ENCODE peak calls at places on chromosomes 7 and 10, in four cellular contexts. One of them, this sample, is unnamed.

GRCh38 chr7:74254858-74255379 is 720 bp upstream of the RFC2 start:
- DNase-seq in IMR-90: no peak
- DNase-seq in A549: no peak
- DNase-seq in K562: no peak
- DNase-seq in this sample: no peak

GRCh38 chr7:48188776-48189520 is 17.7 kb downstream of the ABCA13 start:
- DNase-seq in IMR-90: no peak
- DNase-seq in A549: no peak
- DNase-seq in K562: no peak
- DNase-seq in this sample: no peak

GRCh38 chr7:42770106-42770505 is 141.8 kb downstream of the C7orf25 start:
- DNase-seq in IMR-90: no peak
- DNase-seq in A549: no peak
- DNase-seq in K562: no peak
- DNase-seq in this sample: no peak

GRCh38 chr10:91569522-91569921 is 63.3 kb downstream of the PPP1R3C start:
- DNase-seq in IMR-90: no peak
- DNase-seq in A549: no peak
- DNase-seq in K562: no peak
- DNase-seq in this sample: no peak

GRCh38 chr10:91137822-91138221 is 82.6 kb upstream of the PCGF5 start:
- DNase-seq in IMR-90: no peak
- DNase-seq in A549: no peak
- DNase-seq in K562: no peak
- DNase-seq in this sample: no peak

GRCh38 chr10:29691564-29692064 is 56.8 kb upstream of the SVIL start:
- DNase-seq in IMR-90: peak
- DNase-seq in A549: no peak
- DNase-seq in K562: no peak
- DNase-seq in this sample: no peak

GRCh38 chr10:132165416-132165980 is 21.2 kb upstream of the DPYSL4 start:
- DNase-seq in IMR-90: no peak
- DNase-seq in A549: no peak
- DNase-seq in K562: no peak
- DNase-seq in this sample: no peak

GRCh38 chr10:131746785-131747184 is 154.0 kb upstream of the PPP2R2D start:
- DNase-seq in IMR-90: no peak
- DNase-seq in A549: no peak
- DNase-seq in K562: no peak
- DNase-seq in this sample: no peak

GRCh38 chr10:46550795-46551700 is 5.4 kb downstream of the GPRIN2 start:
- DNase-seq in IMR-90: no peak
- DNase-seq in A549: no peak
- DNase-seq in K562: peak
- DNase-seq in this sample: no peak

GRCh38 chr10:104090597-104090996 is 4.9 kb upstream of the COL17A1 start:
- DNase-seq in IMR-90: peak
- DNase-seq in A549: no peak
- DNase-seq in K562: no peak
- DNase-seq in this sample: no peak

GRCh38 chr10:12198156-12198555 is 2.2 kb downstream of the CDC123 start:
- DNase-seq in IMR-90: no peak
- DNase-seq in A549: no peak
- DNase-seq in K562: no peak
- DNase-seq in this sample: no peak

GRCh38 chr10:106682175-106682574 is 482.3 kb downstream of the SORCS1 start:
- DNase-seq in IMR-90: peak
- DNase-seq in A549: no peak
- DNase-seq in K562: no peak
- DNase-seq in this sample: no peak

GRCh38 chr10:122461367-122461728 is at the start of gene HTRA1:
- DNase-seq in IMR-90: peak
- DNase-seq in A549: peak
- DNase-seq in K562: no peak
- DNase-seq in this sample: no peak

GRCh38 chr10:98041352-98042043 is 11.1 kb upstream of the CRTAC1 start:
- DNase-seq in IMR-90: peak
- DNase-seq in A549: peak
- DNase-seq in K562: peak
- DNase-seq in this sample: peak

GRCh38 chr7:131109011-131109756 is 218.5 kb upstream of the MKLN1 start:
- DNase-seq in IMR-90: peak
- DNase-seq in A549: no peak
- DNase-seq in K562: peak
- DNase-seq in this sample: no peak

GRCh38 chr10:122852261-122852660 is 6.6 kb upstream of the CUZD1 start:
- DNase-seq in IMR-90: no peak
- DNase-seq in A549: no peak
- DNase-seq in K562: no peak
- DNase-seq in this sample: no peak

GRCh38 chr10:4264466-4264865 is 479.5 kb upstream of the KLF6 start:
- DNase-seq in IMR-90: no peak
- DNase-seq in A549: no peak
- DNase-seq in K562: no peak
- DNase-seq in this sample: no peak

GRCh38 chr7:143512488-143513340 is 35.0 kb downstream of the TAS2R41 start:
- DNase-seq in IMR-90: no peak
- DNase-seq in A549: no peak
- DNase-seq in K562: no peak
- DNase-seq in this sample: no peak

GRCh38 chr10:62992145-62992721 is 140.9 kb upstream of the NRBF2 start:
- DNase-seq in IMR-90: peak
- DNase-seq in A549: no peak
- DNase-seq in K562: no peak
- DNase-seq in this sample: no peak

GRCh38 chr10:127157506-127158205 is 38.7 kb downstream of the INSYN2A start:
- DNase-seq in IMR-90: peak
- DNase-seq in A549: no peak
- DNase-seq in K562: no peak
- DNase-seq in this sample: no peak

GRCh38 chr7:5827755-5828154 is 46.3 kb upstream of the RNF216 start:
- DNase-seq in IMR-90: no peak
- DNase-seq in A549: no peak
- DNase-seq in K562: peak
- DNase-seq in this sample: peak

GRCh38 chr10:59279476-59279875 is 82.9 kb downstream of the FAM13C start:
- DNase-seq in IMR-90: no peak
- DNase-seq in A549: no peak
- DNase-seq in K562: no peak
- DNase-seq in this sample: no peak

GRCh38 chr10:62459072-62459471 is 84.9 kb downstream of the ZNF365 start:
- DNase-seq in IMR-90: peak
- DNase-seq in A549: no peak
- DNase-seq in K562: no peak
- DNase-seq in this sample: no peak

GRCh38 chr7:36389371-36390198 is at the start of gene ANLN:
- DNase-seq in IMR-90: peak
- DNase-seq in A549: peak
- DNase-seq in K562: peak
- DNase-seq in this sample: peak

GRCh38 chr7:155961241-155962190 is 149.3 kb upstream of the SHH start:
- DNase-seq in IMR-90: no peak
- DNase-seq in A549: no peak
- DNase-seq in K562: no peak
- DNase-seq in this sample: peak

GRCh38 chr10:96974348-96974747 is 142.2 kb downstream of the LCOR start:
- DNase-seq in IMR-90: peak
- DNase-seq in A549: no peak
- DNase-seq in K562: no peak
- DNase-seq in this sample: no peak

GRCh38 chr7:2068693-2069471 is 163.9 kb downstream of the MAD1L1 start:
- DNase-seq in IMR-90: no peak
- DNase-seq in A549: no peak
- DNase-seq in K562: no peak
- DNase-seq in this sample: no peak

GRCh38 chr10:66457629-66458028 is 468.2 kb upstream of the LRRTM3 start:
- DNase-seq in IMR-90: no peak
- DNase-seq in A549: no peak
- DNase-seq in K562: no peak
- DNase-seq in this sample: no peak

GRCh38 chr7:70972693-70973092 is 159.3 kb upstream of the GALNT17 start:
- DNase-seq in IMR-90: no peak
- DNase-seq in A549: no peak
- DNase-seq in K562: no peak
- DNase-seq in this sample: no peak

GRCh38 chr10:119498889-119499864 is 43.3 kb downstream of the RGS10 start:
- DNase-seq in IMR-90: peak
- DNase-seq in A549: no peak
- DNase-seq in K562: no peak
- DNase-seq in this sample: peak

GRCh38 chr10:1270490-1270889 is 214.3 kb downstream of the WDR37 start:
- DNase-seq in IMR-90: no peak
- DNase-seq in A549: no peak
- DNase-seq in K562: no peak
- DNase-seq in this sample: no peak

DNA sequence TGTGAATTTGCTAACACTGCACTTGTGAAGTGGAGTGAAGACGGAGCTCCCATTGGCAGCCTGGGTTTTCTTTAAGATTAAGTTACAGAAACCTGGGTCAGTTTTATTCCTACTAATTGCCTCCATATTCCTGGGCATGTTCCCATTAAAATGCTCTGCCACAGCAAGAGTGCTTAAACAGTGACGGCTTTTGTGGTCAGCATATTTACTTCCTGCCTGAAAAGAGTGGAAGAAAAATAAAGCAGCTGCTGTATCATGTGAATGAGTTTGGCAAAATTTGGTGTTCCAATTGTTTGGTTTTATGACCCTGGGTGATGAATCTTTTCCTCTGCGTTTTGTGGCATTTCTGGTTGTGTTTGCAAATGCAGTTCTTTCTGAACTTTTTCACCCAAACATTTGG is 96.9 kb upstream of the PLXDC2 start:
- DNase-seq in IMR-90: peak
- DNase-seq in A549: no peak
- DNase-seq in K562: no peak
- DNase-seq in this sample: no peak
- TF ChIP-seq MAZ in IMR-90: no peak
- TF ChIP-seq MAZ in A549: no peak
- TF ChIP-seq MAZ in K562: no peak
- TF ChIP-seq MAZ in this sample: no peak

GRCh38 chr7:111096997-111097396 is 6.1 kb downstream of the LRRN3 start:
- DNase-seq in IMR-90: no peak
- DNase-seq in A549: no peak
- DNase-seq in K562: no peak
- DNase-seq in this sample: no peak
- TF ChIP-seq MAZ in IMR-90: no peak
- TF ChIP-seq MAZ in A549: no peak
- TF ChIP-seq MAZ in K562: no peak
- TF ChIP-seq MAZ in this sample: no peak

DNA sequence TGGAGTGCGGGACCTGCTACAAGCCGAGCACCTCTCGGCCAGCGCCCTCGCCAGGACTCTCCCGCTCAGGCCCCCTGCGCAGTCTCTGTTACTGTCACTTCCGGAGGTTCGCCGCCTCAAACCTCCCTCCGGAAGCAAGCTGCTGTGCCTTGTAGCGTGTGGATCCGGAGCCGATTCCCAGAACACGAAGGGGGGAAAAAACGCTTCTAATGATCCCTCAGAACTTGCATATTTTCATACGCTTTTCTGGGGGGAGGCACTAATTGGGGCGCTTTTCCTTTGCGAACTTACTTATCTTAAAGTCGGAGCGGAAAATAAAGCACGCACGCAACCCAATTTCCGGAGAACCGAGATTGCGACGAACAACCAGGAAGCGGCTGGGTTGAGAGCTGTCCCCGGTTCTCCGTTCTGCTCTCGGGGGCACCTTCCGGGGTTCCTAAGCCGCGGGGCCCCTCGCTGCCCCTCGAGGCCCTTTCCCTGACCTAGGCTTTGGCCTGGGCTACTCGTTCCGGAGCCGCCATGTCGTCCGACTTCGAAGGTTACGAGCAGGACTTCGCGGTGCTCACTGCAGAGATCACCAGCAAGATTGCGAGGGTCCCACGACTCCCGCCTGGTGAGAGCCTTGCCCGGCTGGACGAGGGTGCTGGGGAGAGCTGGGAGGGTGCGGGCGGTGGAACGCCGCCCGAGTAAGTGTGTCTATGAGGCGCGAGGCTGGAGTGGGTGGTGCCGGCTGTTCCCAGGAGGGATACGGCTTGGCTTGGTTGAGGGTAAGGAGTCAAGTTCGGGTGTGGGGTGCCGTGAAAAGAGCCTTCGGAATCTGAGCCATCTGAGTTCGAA is at the start of the genes VTI1A and ZDHHC6:
- DNase-seq in IMR-90: peak
- DNase-seq in A549: peak
- DNase-seq in K562: peak
- DNase-seq in this sample: peak
- TF ChIP-seq MAZ in IMR-90: peak
- TF ChIP-seq MAZ in A549: no peak
- TF ChIP-seq MAZ in K562: no peak
- TF ChIP-seq MAZ in this sample: no peak

DNA sequence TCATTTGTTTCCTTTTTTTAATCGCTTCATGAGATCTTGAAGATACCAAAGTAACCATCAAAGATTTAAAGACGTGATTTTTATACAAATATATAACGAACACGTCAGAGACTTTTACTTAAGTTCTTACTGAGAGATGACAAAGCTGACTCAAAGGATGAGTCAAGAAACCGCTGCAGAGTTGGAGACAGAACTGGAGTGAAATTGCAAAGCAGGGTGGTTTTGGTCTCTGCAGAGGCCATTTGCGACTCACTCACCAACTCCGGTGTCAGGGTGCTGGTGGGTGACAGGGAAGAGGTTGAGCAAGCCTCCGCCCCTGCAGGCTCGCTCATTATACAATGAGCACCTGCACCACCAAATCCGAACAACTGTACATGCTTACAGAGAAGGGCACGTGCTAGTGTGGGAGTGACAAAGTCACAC is 75.2 kb downstream of the DNAJB6 start:
- DNase-seq in IMR-90: peak
- DNase-seq in A549: no peak
- DNase-seq in K562: no peak
- DNase-seq in this sample: no peak
- TF ChIP-seq MAZ in IMR-90: no peak
- TF ChIP-seq MAZ in A549: no peak
- TF ChIP-seq MAZ in K562: no peak
- TF ChIP-seq MAZ in this sample: no peak

GRCh38 chr10:67539312-67539711 is 156.7 kb downstream of the CTNNA3 start:
- DNase-seq in IMR-90: peak
- DNase-seq in A549: no peak
- DNase-seq in K562: no peak
- DNase-seq in this sample: no peak
- TF ChIP-seq MAZ in IMR-90: no peak
- TF ChIP-seq MAZ in A549: no peak
- TF ChIP-seq MAZ in K562: no peak
- TF ChIP-seq MAZ in this sample: no peak

DNA sequence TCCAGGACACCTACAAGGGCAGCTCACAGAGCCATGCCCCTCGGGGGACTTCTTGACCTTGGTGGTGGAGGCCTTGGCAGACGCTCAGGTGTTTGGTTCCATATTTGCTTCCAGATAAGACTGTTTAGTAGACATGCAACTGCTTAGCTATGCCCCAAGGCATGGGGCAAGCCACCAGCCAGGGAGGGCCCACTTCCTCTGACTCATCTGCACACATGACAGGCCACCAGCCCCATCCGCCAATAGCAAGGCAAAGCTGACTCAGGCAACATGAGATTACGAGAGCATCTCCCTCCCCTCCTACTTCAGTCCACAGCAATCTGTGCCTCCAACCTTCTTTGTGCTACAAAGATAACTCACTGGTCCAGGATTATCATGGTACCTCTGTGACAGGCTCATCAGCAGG is 54.9 kb downstream of the KCNMA1 start:
- DNase-seq in IMR-90: peak
- DNase-seq in A549: peak
- DNase-seq in K562: peak
- DNase-seq in this sample: no peak
- TF ChIP-seq MAZ in IMR-90: peak
- TF ChIP-seq MAZ in A549: no peak
- TF ChIP-seq MAZ in K562: peak
- TF ChIP-seq MAZ in this sample: no peak